ENCODE peak calls at places on chromosomes 6 and 20, in eight cellular contexts. J is Right ventricle myocardium superior; W is germinal center; T is amniotic stem cell; F is stimulated activated CD4-positive, alpha-beta T cell treated with anti-CD3 and anti-CD28 coated beads, Interleukin-4, amount 100 ng/mL, for 24 hours; V is cardiac fibroblast; R is M059J; X is aorta. C is an unnamed sample.

GRCh38 chr6:20948531-20948930 is 414.3 kb downstream of the CDKAL1 start:
- DNase-seq in J (no peak), W (no peak), T (no peak), F (no peak), V (no peak), R (no peak), X (no peak), C (no peak)

GRCh38 chr6:4336778-4337442 is 201.5 kb upstream of the ECI2 start:
- DNase-seq in J (no peak), W (no peak), T (no peak), F (no peak), V (peak; percentile 58), R (peak; percentile 34), X (no peak), C (no peak)

GRCh38 chr6:39051399-39052122 is 3.0 kb downstream of the GLP1R start:
- DNase-seq in J (no peak), W (no peak), T (no peak), F (no peak), V (no peak), R (peak; percentile 74), X (no peak), C (peak; percentile 60)

GRCh38 chr6:110404602-110405001 is 10.8 kb downstream of the DDO start:
- DNase-seq in J (no peak), W (no peak), T (no peak), F (no peak), V (no peak), R (no peak), X (no peak), C (no peak)

GRCh38 chr6:167759912-167760311 is 66.8 kb upstream of the AFDN start:
- DNase-seq in J (no peak), W (no peak), T (no peak), F (no peak), V (no peak), R (no peak), X (no peak), C (peak; percentile 59)

GRCh38 chr6:162442675-162443074 is 284.9 kb downstream of the PRKN start:
- DNase-seq in J (no peak), W (no peak), T (no peak), F (no peak), V (no peak), R (no peak), X (no peak), C (no peak)

GRCh38 chr20:21156266-21156665 is 30.4 kb downstream of the KIZ start:
- DNase-seq in J (no peak), W (no peak), T (no peak), F (no peak), V (peak; percentile 69), R (peak; percentile 78), X (no peak), C (no peak)

GRCh38 chr6:170100046-170100445 is 190.8 kb downstream of the DLL1 start:
- DNase-seq in J (no peak), W (no peak), T (no peak), F (peak; percentile 2), V (no peak), R (no peak), X (no peak), C (peak; percentile 64)

GRCh38 chr20:57590485-57591288 is 29.5 kb downstream of the ZBP1 start:
- DNase-seq in J (no peak), W (no peak), T (no peak), F (no peak), V (no peak), R (no peak), X (peak; percentile 39), C (no peak)

GRCh38 chr6:162123797-162124196 is 603.8 kb downstream of the PRKN start:
- DNase-seq in J (no peak), W (no peak), T (no peak), F (no peak), V (no peak), R (no peak), X (no peak), C (no peak)

GRCh38 chr6:73503027-73503772 is 17.6 kb downstream of the EEF1A1 start:
- DNase-seq in J (no peak), W (no peak), T (no peak), F (no peak), V (no peak), R (no peak), X (no peak), C (no peak)

GRCh38 chr6:73746776-73747175 is 50.8 kb downstream of the CD109 start:
- DNase-seq in J (no peak), W (no peak), T (no peak), F (no peak), V (peak; percentile 39), R (peak; percentile 53), X (no peak), C (no peak)

GRCh38 chr6:82072771-82073170 is 174.8 kb downstream of the IBTK start:
- DNase-seq in J (no peak), W (no peak), T (peak; percentile 6), F (no peak), V (peak; percentile 66), R (peak; percentile 86), X (no peak), C (no peak)

GRCh38 chr6:69812746-69813427 is 16.1 kb upstream of the LMBRD1 start:
- DNase-seq in J (no peak), W (no peak), T (no peak), F (no peak), V (no peak), R (no peak), X (no peak), C (no peak)

GRCh38 chr20:36579996-36580545 is 6.7 kb downstream of the TGIF2 start:
- DNase-seq in J (no peak), W (no peak), T (no peak), F (no peak), V (peak; percentile 18), R (peak; percentile 77), X (no peak), C (no peak)